ENCODE peak calls at places on chromosomes 12 and 14, in nine cellular contexts. Y is PC-3; Z is OCI-LY7; K is CD8-positive, alpha-beta T cell; W is mammary epithelial cell; H is lower leg skin; N is heart right ventricle; D is tibial artery; T is ovary. X is an unnamed sample.

GRCh38 chr12:51473947-51474346 is 49.3 kb downstream of the SLC4A8 start:
- DNase-seq in K (no peak), Z (no peak), H (no peak), Y (no peak), W (no peak), N (no peak), D (no peak), T (no peak), X (no peak)

GRCh38 chr12:46459881-46460545 is 87.4 kb upstream of the SLC38A2 start:
- DNase-seq in D (peak), Y (no peak), T (no peak), H (no peak), W (no peak), K (no peak), Z (peak), N (no peak), X (no peak)

GRCh38 chr12:124568431-124569374 is 1.3 kb upstream of the NCOR2 start:
- DNase-seq in T (peak), N (peak), W (peak), K (no peak), D (peak), Z (peak), Y (peak), H (peak), X (peak)

GRCh38 chr14:37247777-37248461 is 50.2 kb downstream of the MIPOL1 start:
- DNase-seq in Y (no peak), W (no peak), Z (no peak), H (no peak), K (no peak), N (no peak), T (no peak), D (no peak), X (no peak)

GRCh38 chr14:95204705-95205104 is 47.4 kb upstream of the DICER1 start:
- DNase-seq in W (no peak), T (no peak), Z (no peak), H (peak), D (no peak), K (no peak), N (no peak), Y (no peak), X (no peak)

GRCh38 chr14:26199599-26200370 is 398.0 kb downstream of the NOVA1 start:
- DNase-seq in D (no peak), H (no peak), N (no peak), Y (peak), W (no peak), K (no peak), T (no peak), Z (no peak), X (no peak)

GRCh38 chr14:22492601-22493000 is 96.4 kb downstream of the DAD1 start:
- DNase-seq in N (no peak), Z (no peak), W (no peak), H (no peak), Y (no peak), T (no peak), K (no peak), D (no peak), X (no peak)

GRCh38 chr12:45674583-45674982 is 54.9 kb upstream of the ARID2 start:
- DNase-seq in K (no peak), H (no peak), D (peak), T (peak), Y (peak), W (peak), Z (no peak), N (peak), X (no peak)

GRCh38 chr12:21694660-21695059 is 37.0 kb upstream of the LDHB start:
- DNase-seq in H (no peak), Z (no peak), N (no peak), D (no peak), Y (no peak), T (no peak), K (no peak), W (no peak), X (no peak)

GRCh38 chr12:12726543-12727093 is 9.4 kb downstream of the CDKN1B start:
- DNase-seq in K (no peak), W (peak), N (no peak), Z (peak), D (peak), H (no peak), T (no peak), Y (peak), X (no peak)

GRCh38 chr12:112961074-112961473 is 17.2 kb upstream of the OAS2 start:
- DNase-seq in D (no peak), H (no peak), Z (peak), K (no peak), T (no peak), N (no peak), Y (no peak), W (no peak), X (no peak)
- TF ChIP-seq CTCF in D (no peak), H (no peak), Z (no peak), K (no peak), T (no peak), N (no peak), Y (no peak), W (no peak), X (no peak)

GRCh38 chr12:130353081-130353480 is 15.4 kb downstream of the PIWIL1 start:
- DNase-seq in W (no peak), Y (no peak), N (no peak), T (no peak), Z (no peak), D (no peak), K (no peak), H (peak), X (no peak)

GRCh38 chr12:130351331-130351730 is 13.6 kb downstream of the PIWIL1 start:
- DNase-seq in N (no peak), T (no peak), H (peak), W (peak), Y (no peak), K (no peak), Z (no peak), D (no peak), X (no peak)

GRCh38 chr12:130356222-130356621 is 18.5 kb downstream of the PIWIL1 start:
- DNase-seq in N (no peak), W (no peak), D (no peak), H (peak), T (no peak), Z (no peak), Y (no peak), K (no peak), X (no peak)

GRCh38 chr12:130357241-130357640 is 19.6 kb downstream of the PIWIL1 start:
- DNase-seq in N (no peak), K (no peak), Z (no peak), H (no peak), Y (no peak), D (no peak), W (no peak), T (no peak), X (no peak)

GRCh38 chr12:130354407-130354806 is 16.7 kb downstream of the PIWIL1 start:
- DNase-seq in W (no peak), K (no peak), D (no peak), T (no peak), Z (no peak), Y (no peak), H (peak), N (no peak), X (no peak)
- TF ChIP-seq CTCF in W (no peak), K (no peak), D (no peak), T (no peak), Z (no peak), Y (no peak), H (no peak), N (no peak), X (no peak)

DNA sequence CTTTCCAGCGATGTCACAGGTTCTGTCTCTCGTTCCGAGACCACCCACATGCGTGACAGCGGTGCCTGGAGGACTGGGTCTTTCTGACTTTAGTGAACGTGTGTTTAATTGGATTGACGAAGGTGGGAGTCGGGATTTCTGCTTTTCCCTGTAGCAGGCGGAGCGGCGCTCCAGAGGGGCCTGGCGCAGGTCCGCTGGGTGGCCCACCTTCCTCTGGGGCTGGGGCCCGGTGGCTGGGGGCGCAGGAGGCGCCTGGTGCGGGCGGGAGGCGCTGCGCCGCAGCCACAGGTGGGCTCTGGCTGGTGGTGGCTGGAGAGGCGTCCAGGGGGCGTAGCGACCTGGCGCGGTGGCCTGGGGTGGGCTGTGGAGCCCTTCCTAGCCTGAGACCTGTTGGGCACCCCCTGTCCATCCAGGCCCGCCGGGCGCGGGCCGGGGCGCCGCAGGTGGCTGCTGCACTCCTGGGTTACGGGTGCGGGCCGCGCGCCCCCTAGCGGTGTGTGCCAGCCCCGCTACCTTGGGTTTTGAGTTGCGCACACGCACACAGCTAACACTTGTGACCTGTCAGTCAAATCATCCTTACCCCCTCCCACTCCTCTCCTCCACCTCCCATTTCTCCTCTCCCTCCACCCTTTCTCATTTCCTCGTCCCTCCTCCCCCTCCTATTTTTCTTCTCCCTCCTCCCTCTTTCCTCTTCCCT is 2.0 kb downstream of the MEG3 start:
- DNase-seq in K (no peak), T (peak), D (no peak), Z (no peak), N (no peak), Y (peak), H (no peak), W (peak), X (no peak)
- TF ChIP-seq CTCF in K (no peak), T (peak), D (peak), Z (no peak), N (peak), Y (peak), H (no peak), W (peak), X (no peak)

DNA sequence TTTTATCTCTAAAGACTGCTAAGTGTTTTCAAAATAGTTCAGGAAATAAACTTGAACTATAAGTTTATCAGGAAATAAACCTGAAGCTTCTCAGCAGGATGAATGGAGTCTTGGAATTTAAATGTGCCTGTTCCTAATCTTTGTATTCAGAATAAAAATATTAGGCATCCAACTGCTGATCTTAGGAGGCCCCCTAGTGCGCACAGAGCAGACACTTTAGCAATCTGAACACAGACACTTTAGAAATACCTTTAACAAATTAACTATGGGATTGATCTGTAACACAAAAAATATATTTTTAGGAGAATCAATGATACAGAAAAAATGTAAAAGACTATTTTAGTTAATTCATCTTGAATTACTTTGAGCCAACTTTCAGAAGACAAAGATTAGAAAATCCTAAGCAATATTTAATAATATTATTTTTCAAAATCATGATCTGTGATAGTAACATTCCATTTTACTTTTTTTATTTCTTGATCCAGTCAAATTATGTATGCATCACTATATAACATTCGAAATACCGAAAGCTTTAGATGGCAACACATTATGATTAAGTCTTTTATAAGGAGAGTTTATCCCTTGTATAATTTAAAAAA is 80.9 kb downstream of the SLC41A2 start:
- DNase-seq in D (peak), W (peak), T (peak), Y (peak), N (peak), H (no peak), K (peak), Z (peak), X (peak)
- TF ChIP-seq CTCF in D (peak), W (peak), T (peak), Y (peak), N (peak), H (no peak), K (peak), Z (peak), X (peak)

X was measured in nephron progenitor cell.